ENCODE peak calls at places on chromosomes 5 and 9, in seven cellular contexts. H is breast epithelium, M is adrenal gland, J is heart left ventricle, R is spleen, Z is ovary, Y is Peyer's patch. C is an unnamed sample. For H3K4me1, the result is how much of the 10 kb centered on the place peaks cover.

GRCh38 chr9:112819635-112820496 is 69.3 kb downstream of the SNX30 start:
- DNase-seq in H (no peak), Y (no peak), Z (peak), R (no peak), M (peak), J (peak), C (peak)

GRCh38 chr9:18544456-18544855 is 70.5 kb downstream of the ADAMTSL1 start:
- DNase-seq in Y (no peak), J (no peak), H (no peak), Z (no peak), M (no peak), R (no peak), C (no peak)

GRCh38 chr5:178194026-178194425 is 6.9 kb upstream of the GMCL2 start:
- DNase-seq in H (no peak), M (no peak), J (no peak), Z (no peak), Y (no peak), R (no peak), C (no peak)

GRCh38 chr9:75053869-75054268 is 25.8 kb upstream of the CARNMT1 start:
- DNase-seq in Z (no peak), J (no peak), M (no peak), H (no peak), R (no peak), Y (no peak), C (no peak)

GRCh38 chr5:142399899-142400298 is 75.1 kb upstream of the SPRY4 start:
- DNase-seq in M (peak), Z (no peak), Y (no peak), H (no peak), J (no peak), R (no peak), C (peak)

GRCh38 chr5:162593881-162594280 is 526.3 kb downstream of the GABRG2 start:
- DNase-seq in Z (no peak), R (no peak), H (no peak), Y (no peak), M (no peak), J (no peak), C (no peak)

GRCh38 chr5:116668361-116668760 is 93.7 kb upstream of the SEMA6A start:
- DNase-seq in Z (no peak), J (no peak), R (no peak), Y (no peak), H (no peak), M (no peak), C (no peak)

GRCh38 chr5:1772634-1773033 is 27.0 kb downstream of the MRPL36 start:
- DNase-seq in H (no peak), Z (no peak), M (no peak), Y (no peak), R (no peak), J (peak), C (peak)

GRCh38 chr9:37215456-37216229 is 95.3 kb downstream of the ZCCHC7 start:
- DNase-seq in M (no peak), Y (no peak), J (no peak), R (no peak), Z (no peak), H (no peak), C (no peak)

GRCh38 chr5:82879089-82879488 is 198.1 kb downstream of the TMEM167A start:
- DNase-seq in R (no peak), Y (no peak), M (no peak), Z (no peak), H (no peak), J (no peak), C (no peak)

GRCh38 chr9:105299190-105299854 is 54.9 kb downstream of the SLC44A1 start:
- DNase-seq in Y (no peak), R (no peak), M (peak), H (no peak), Z (no peak), J (peak), C (peak)

GRCh38 chr9:81320909-81321482 is 368.4 kb downstream of the TLE1 start:
- DNase-seq in R (no peak), Y (no peak), J (no peak), Z (no peak), M (no peak), H (no peak), C (no peak)

GRCh38 chr5:104702212-104702611 is 1139.6 kb upstream of the NUDT12 start:
- DNase-seq in J (no peak), Y (no peak), R (no peak), M (no peak), Z (no peak), H (no peak), C (no peak)

GRCh38 chr5:6818594-6819512 is 105.6 kb downstream of the TENT4A start:
- DNase-seq in J (no peak), R (no peak), M (no peak), H (no peak), Y (no peak), Z (no peak), C (no peak)

GRCh38 chr9:17578911-17579793 is at the start of gene SH3GL2:
- DNase-seq in H (no peak), Y (peak), M (no peak), R (no peak), J (peak), Z (peak), C (no peak)

GRCh38 chr9:94907246-94907936 is 180.9 kb downstream of the AOPEP start:
- DNase-seq in H (no peak), R (no peak), J (no peak), M (no peak), Y (no peak), Z (no peak), C (peak)

GRCh38 chr9:99127372-99128132 is 22.6 kb downstream of the TGFBR1 start:
- DNase-seq in J (no peak), Y (no peak), R (no peak), H (no peak), Z (no peak), M (no peak), C (no peak)

GRCh38 chr9:95880011-95880690 is 4.7 kb downstream of the ERCC6L2 start:
- DNase-seq in Z (no peak), Y (no peak), M (no peak), H (no peak), J (no peak), R (no peak), C (peak)

GRCh38 chr9:133529874-133530273 is 4.6 kb upstream of the ADAMTSL2 start:
- DNase-seq in J (no peak), H (no peak), Y (no peak), M (no peak), R (no peak), Z (no peak), C (no peak)

GRCh38 chr5:171438753-171439152 is 19.3 kb downstream of the FGF18 start:
- DNase-seq in M (no peak), Y (no peak), Z (no peak), H (no peak), J (no peak), R (no peak), C (no peak)

GRCh38 chr5:26009742-26010141 is 1028.6 kb downstream of the CDH9 start:
- DNase-seq in J (no peak), H (no peak), R (no peak), Z (no peak), M (peak), Y (no peak), C (no peak)

GRCh38 chr5:94705427-94705826 is 87.0 kb downstream of the SLF1 start:
- DNase-seq in R (no peak), H (no peak), M (no peak), J (no peak), Z (no peak), Y (no peak), C (no peak)

GRCh38 chr5:39648539-39649200 is 223.9 kb upstream of the DAB2 start:
- DNase-seq in M (no peak), Z (no peak), Y (peak), R (no peak), H (no peak), J (no peak), C (peak)

GRCh38 chr5:102807878-102808502 is 52.9 kb downstream of the PAM start:
- DNase-seq in Z (no peak), R (no peak), J (no peak), M (no peak), Y (no peak), H (no peak), C (peak)

GRCh38 chr9:96086936-96087582 is 211.6 kb downstream of the ERCC6L2 start:
- DNase-seq in Z (no peak), M (no peak), Y (no peak), R (no peak), J (no peak), H (no peak), C (no peak)

GRCh38 chr9:27347889-27348288 is 50.9 kb upstream of the EQTN start:
- DNase-seq in J (no peak), Z (no peak), H (no peak), M (no peak), Y (no peak), R (no peak), C (no peak)

GRCh38 chr9:135069556-135070197 is 17.8 kb upstream of the OLFM1 start:
- DNase-seq in Y (peak), Z (peak), H (no peak), R (peak), J (no peak), M (peak), C (no peak)

GRCh38 chr5:67695369-67695768 is 498.8 kb upstream of the CD180 start:
- DNase-seq in Y (no peak), M (no peak), J (no peak), H (no peak), R (no peak), Z (no peak), C (no peak)

GRCh38 chr9:38066907-38067610 is 2.0 kb downstream of the SHB start:
- DNase-seq in J (peak), M (peak), R (peak), Z (peak), Y (peak), H (peak), C (peak)

GRCh38 chr5:13558408-13558807 is 386.1 kb downstream of the DNAH5 start:
- DNase-seq in H (no peak), M (no peak), R (no peak), Z (no peak), Y (no peak), J (no peak), C (no peak)

GRCh38 chr5:179311091-179311470 is 34.2 kb downstream of the ADAMTS2 start:
- DNase-seq in M (no peak), J (peak), H (no peak), Y (no peak), Z (peak), R (peak), C (no peak)

GRCh38 chr9:80649001-80649420 is 1040.3 kb downstream of the TLE1 start:
- DNase-seq in Z (no peak), H (no peak), R (no peak), Y (no peak), M (peak), J (peak), C (peak)

GRCh38 chr9:90141723-90142122 is 500.9 kb downstream of the DIRAS2 start:
- DNase-seq in R (no peak), M (no peak), H (no peak), J (no peak), Z (no peak), Y (no peak), C (no peak)

GRCh38 chr5:53170748-53171349 is 61.3 kb upstream of the MOCS2 start:
- DNase-seq in J (no peak), M (peak), Z (no peak), Y (no peak), R (no peak), H (no peak), C (peak)

GRCh38 chr5:160175438-160176218 is 53.7 kb upstream of the FABP6 start:
- DNase-seq in H (no peak), R (no peak), J (peak), Z (peak), M (peak), Y (peak), C (no peak)
- H3K4me1 ChIP-seq in H (under half), R (under half), J (under half), Z (under half), M (under half), Y (under half), C (under half)

GRCh38 chr5:143432658-143433239 is 29.3 kb upstream of the NR3C1 start:
- DNase-seq in H (no peak), R (no peak), Z (no peak), M (no peak), Y (no peak), J (no peak), C (no peak)
- TF ChIP-seq POLR2A in H (no peak), R (no peak), Z (no peak), M (no peak), Y (no peak), J (no peak), C (no peak)

GRCh38 chr9:110148384-110148783 is 59.6 kb downstream of the C9orf152 start:
- DNase-seq in M (no peak), H (no peak), R (peak), Y (no peak), Z (no peak), J (no peak), C (no peak)
- H3K4me1 ChIP-seq in M (under half), H (under half), R (half or more), Y (under half), Z (under half), J (under half), C (under half)

GRCh38 chr5:113153512-113154097 is 177.0 kb downstream of the DCP2 start:
- DNase-seq in J (no peak), M (no peak), H (no peak), Z (no peak), Y (no peak), R (no peak), C (no peak)

GRCh38 chr5:113152053-113152452 is 175.5 kb downstream of the DCP2 start:
- DNase-seq in Z (no peak), Y (no peak), R (no peak), M (no peak), H (no peak), J (no peak), C (no peak)

GRCh38 chr5:113150821-113151220 is 174.2 kb downstream of the DCP2 start:
- DNase-seq in Z (no peak), Y (no peak), H (no peak), R (no peak), J (no peak), M (no peak), C (no peak)

GRCh38 chr5:113150221-113150620 is 173.6 kb downstream of the DCP2 start:
- DNase-seq in Y (no peak), M (no peak), J (no peak), R (no peak), Z (no peak), H (no peak), C (no peak)

DNA sequence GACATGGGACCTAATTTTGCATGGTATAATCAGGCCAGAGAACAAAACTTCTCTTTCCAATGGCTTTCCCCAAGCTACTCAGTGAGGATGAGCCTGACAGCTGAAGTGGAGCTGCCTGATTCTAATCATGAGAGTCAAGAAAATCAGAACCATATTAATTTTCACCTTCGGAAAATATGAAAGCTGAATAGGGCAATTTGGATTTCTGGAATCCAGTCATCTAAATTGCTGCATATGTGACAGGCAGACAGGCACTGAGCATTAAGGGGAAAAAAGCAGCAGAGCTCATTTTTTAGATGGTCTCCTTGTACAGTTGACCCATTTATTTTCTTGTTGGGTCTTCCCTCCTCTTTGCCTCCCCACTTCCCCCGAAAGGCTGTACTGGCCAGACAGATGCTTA is 175.0 kb downstream of the DCP2 start:
- DNase-seq in M (no peak), Z (no peak), J (no peak), R (no peak), H (no peak), Y (no peak), C (no peak)
- TF ChIP-seq POLR2A in M (no peak), Z (no peak), J (no peak), R (no peak), H (no peak), Y (no peak), C (no peak)

DNA sequence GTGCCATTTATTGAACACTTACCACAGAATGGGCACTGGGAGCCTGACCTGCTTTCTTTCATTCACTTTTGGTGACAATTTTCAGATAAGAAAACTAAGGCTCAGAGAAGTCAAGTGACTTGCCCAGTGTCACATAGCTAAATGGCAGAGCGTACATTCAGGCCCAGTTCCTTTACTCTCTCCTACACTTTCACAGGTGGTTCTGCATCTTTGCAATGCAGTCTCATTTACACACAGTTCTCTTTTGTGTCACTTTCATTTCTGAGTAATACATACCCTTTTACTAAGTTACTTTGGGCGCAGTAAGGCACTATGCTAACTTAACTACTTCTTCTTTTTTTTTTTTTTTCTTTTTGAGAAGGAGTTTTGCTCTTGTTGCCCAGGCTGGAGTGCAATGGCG is 8.3 kb downstream of the NFIL3 start:
- DNase-seq in R (no peak), Y (no peak), H (no peak), M (no peak), Z (no peak), J (no peak), C (no peak)
- H3K4me1 ChIP-seq in R (half or more), Y (under half), H (under half), M (half or more), Z (under half), J (under half), C (under half)

C was measured in endothelial cell of umbilical vein.